ENCODE peak calls at places on chromosomes 6 and 20, in five cellular contexts. G is fibroblast of lung; C is naive thymus-derived CD4-positive, alpha-beta T cell; A is mammary epithelial cell; W is OCI-LY7. M is an unnamed sample.

GRCh38 chr20:61997891-61998290 is 67.8 kb downstream of the TAF4 start:
- DNase-seq in A (no peak), C (no peak), G (no peak), W (no peak), M (no peak)

GRCh38 chr20:31663838-31664695 is 26.4 kb downstream of the COX4I2 start:
- DNase-seq in W (no peak), A (no peak), C (no peak), G (no peak), M (no peak)

GRCh38 chr6:116522896-116523295 is 11.5 kb downstream of the CALHM5 start:
- DNase-seq in W (no peak), C (no peak), G (no peak), A (no peak), M (no peak)

GRCh38 chr20:2742934-2743559 is 50.5 kb downstream of the EBF4 start:
- DNase-seq in G (peak; percentile 46), A (peak; percentile 54), C (peak; percentile 80), W (peak; percentile 70), M (peak; percentile 52)

GRCh38 chr6:124535746-124536145 is 426.5 kb upstream of the RNF217 start:
- DNase-seq in G (peak; percentile 28), C (no peak), W (no peak), A (peak; percentile 51), M (no peak)

GRCh38 chr6:42142118-42142835 is at the start of gene C6orf132:
- DNase-seq in C (peak; percentile 11), G (peak; percentile 20), A (peak; percentile 74), W (no peak), M (no peak)

GRCh38 chr20:3239867-3240775 is 1.1 kb upstream of the SLC4A11 start:
- DNase-seq in W (no peak), A (peak; percentile 57), C (peak; percentile 17), G (peak; percentile 26), M (no peak)

GRCh38 chr6:153449279-153449678 is 318.2 kb upstream of the RGS17 start:
- DNase-seq in C (no peak), G (no peak), A (no peak), W (no peak), M (no peak)

GRCh38 chr6:56851541-56852248 is 103.2 kb upstream of the BEND6 start:
- DNase-seq in C (peak; percentile 24), A (peak; percentile 81), G (peak; percentile 91), W (peak; percentile 61), M (no peak)

GRCh38 chr6:168413856-168414255 is 27.1 kb upstream of the SMOC2 start:
- DNase-seq in G (no peak), W (no peak), A (no peak), C (no peak), M (no peak)

GRCh38 chr6:168411793-168412192 is 29.2 kb upstream of the SMOC2 start:
- DNase-seq in A (no peak), C (no peak), G (no peak), W (no peak), M (no peak)

GRCh38 chr6:168414696-168415095 is 26.3 kb upstream of the SMOC2 start:
- DNase-seq in C (no peak), W (no peak), A (no peak), G (no peak), M (no peak)

GRCh38 chr6:168412456-168412855 is 28.5 kb upstream of the SMOC2 start:
- DNase-seq in C (no peak), W (no peak), A (no peak), G (no peak), M (no peak)

GRCh38 chr6:168413018-168413720 is 27.8 kb upstream of the SMOC2 start:
- DNase-seq in G (no peak), A (no peak), W (no peak), C (no peak), M (no peak)
- H3K9me3 ChIP-seq in G (no peaks in the 10 kb centered on the region), A (peaks cover 37% of the 10 kb centered on the region), W (no peaks in the 10 kb centered on the region), C (no peaks in the 10 kb centered on the region), M (no peaks in the 10 kb centered on the region)

DNA sequence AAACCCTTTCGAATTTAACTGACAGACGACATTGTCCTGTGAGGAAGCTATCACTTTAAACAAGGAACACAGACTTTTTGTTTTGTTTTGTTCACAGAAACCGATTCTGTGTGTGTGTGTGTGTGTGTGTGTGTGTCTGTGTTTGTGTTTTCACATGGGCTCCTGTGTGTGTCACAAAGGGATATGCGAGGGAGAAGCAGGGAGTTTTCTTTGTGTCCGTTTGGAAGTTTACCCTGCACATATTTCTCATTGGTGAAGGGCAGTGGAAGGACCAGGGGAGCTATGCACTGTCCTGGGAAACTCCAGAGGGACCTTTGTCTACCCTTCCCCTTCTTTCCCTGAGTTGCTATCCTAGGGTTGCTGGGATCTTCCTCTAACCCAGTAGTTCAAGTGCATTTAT is 17.7 kb downstream of the POM121L2 start:
- DNase-seq in A (peak; percentile 33), C (no peak), G (no peak), W (no peak), M (no peak)
- H3K9me3 ChIP-seq in A (no peaks in the 10 kb centered on the region), C (peaks cover 56% of the 10 kb centered on the region), G (no peaks in the 10 kb centered on the region), W (no peaks in the 10 kb centered on the region), M (peaks cover 24% of the 10 kb centered on the region)

GRCh38 chr20:41600926-41601631 is 17.1 kb downstream of the CHD6 start:
- DNase-seq in G (no peak), W (no peak), A (no peak), C (no peak), M (no peak)

GRCh38 chr20:41594514-41595322 is 23.5 kb downstream of the CHD6 start:
- DNase-seq in C (no peak), W (no peak), G (no peak), A (no peak), M (no peak)

GRCh38 chr20:41599699-41600104 is 18.5 kb downstream of the CHD6 start:
- DNase-seq in G (no peak), W (peak; percentile 31), C (no peak), A (no peak), M (no peak)

GRCh38 chr20:41601742-41602141 is 16.4 kb downstream of the CHD6 start:
- DNase-seq in A (no peak), W (no peak), C (no peak), G (no peak), M (no peak)

DNA sequence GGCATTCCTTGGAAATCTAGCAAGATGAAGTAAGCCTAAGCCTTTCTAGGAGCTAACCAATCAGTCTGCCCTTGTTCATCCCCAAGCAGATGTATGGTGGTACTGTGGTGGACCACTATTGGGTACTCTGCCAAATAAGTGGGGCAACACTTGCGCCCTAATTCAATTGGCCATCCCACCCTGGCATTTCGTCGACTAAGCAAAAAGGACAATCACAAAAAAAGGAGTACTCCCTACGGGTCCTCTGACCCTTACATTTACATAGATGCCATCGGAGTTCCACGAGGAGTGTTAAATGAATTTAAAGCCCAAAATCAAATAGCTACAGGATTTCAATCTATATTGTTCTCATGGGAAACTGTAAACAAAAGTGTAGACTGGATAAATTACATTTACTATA is 19.5 kb downstream of the CHD6 start:
- DNase-seq in A (no peak), W (no peak), C (no peak), G (no peak), M (no peak)
- H3K9me3 ChIP-seq in A (peaks cover 28% of the 10 kb centered on the region), W (peaks cover 70% of the 10 kb centered on the region), C (peaks cover 75% of the 10 kb centered on the region), G (no peaks in the 10 kb centered on the region), M (peaks cover 13% of the 10 kb centered on the region)

GRCh38 chr20:29298759-29299613 is 1958.5 kb upstream of the DEFB115 start:
- DNase-seq in A (no peak), C (no peak), G (peak; percentile 16), W (no peak), M (no peak)
- H3K9me3 ChIP-seq in A (peaks cover 52% of the 10 kb centered on the region), C (peaks cover 33% of the 10 kb centered on the region), G (no peaks in the 10 kb centered on the region), W (no peaks in the 10 kb centered on the region), M (no peaks in the 10 kb centered on the region)

GRCh38 chr6:92942549-92942948 is 476.8 kb downstream of the EPHA7 start:
- DNase-seq in C (no peak), G (no peak), W (no peak), A (no peak), M (no peak)
- H3K9me3 ChIP-seq in C (no peaks in the 10 kb centered on the region), G (no peaks in the 10 kb centered on the region), W (no peaks in the 10 kb centered on the region), A (no peaks in the 10 kb centered on the region), M (no peaks in the 10 kb centered on the region)

GRCh38 chr6:1514078-1514477 is 95.6 kb upstream of the FOXC1 start:
- DNase-seq in A (no peak), W (no peak), C (no peak), G (no peak), M (no peak)

GRCh38 chr6:1513206-1513605 is 96.5 kb upstream of the FOXC1 start:
- DNase-seq in W (no peak), G (peak; percentile 46), C (no peak), A (no peak), M (no peak)

GRCh38 chr6:1509241-1509640 is 100.5 kb upstream of the FOXC1 start:
- DNase-seq in A (no peak), C (no peak), G (no peak), W (no peak), M (no peak)

GRCh38 chr6:1507251-1507650 is 102.5 kb upstream of the FOXC1 start:
- DNase-seq in C (no peak), G (no peak), A (no peak), W (no peak), M (no peak)

DNA sequence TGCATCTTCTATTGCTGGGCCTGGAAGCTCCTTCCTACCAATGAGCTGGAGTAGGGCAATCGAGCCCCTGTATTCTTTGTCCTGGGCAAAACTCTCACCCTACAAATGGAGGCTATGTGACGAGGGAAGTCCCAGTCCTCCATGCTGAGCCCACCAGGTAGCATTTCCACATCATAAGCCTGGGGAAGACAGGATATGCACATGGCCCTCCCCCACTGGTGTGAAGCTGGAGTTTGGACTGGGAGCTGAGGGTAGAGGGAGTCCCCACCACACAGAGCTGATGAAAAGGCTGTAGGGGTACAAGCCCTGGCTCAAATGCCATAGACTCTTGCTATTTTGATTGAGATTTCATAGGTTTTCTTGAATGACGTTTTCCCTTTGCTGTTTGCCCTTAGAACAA is 99.5 kb upstream of the FOXC1 start:
- DNase-seq in C (no peak), A (no peak), G (no peak), W (no peak), M (no peak)
- H3K9me3 ChIP-seq in C (no peaks in the 10 kb centered on the region), A (no peaks in the 10 kb centered on the region), G (no peaks in the 10 kb centered on the region), W (no peaks in the 10 kb centered on the region), M (no peaks in the 10 kb centered on the region)

DNA sequence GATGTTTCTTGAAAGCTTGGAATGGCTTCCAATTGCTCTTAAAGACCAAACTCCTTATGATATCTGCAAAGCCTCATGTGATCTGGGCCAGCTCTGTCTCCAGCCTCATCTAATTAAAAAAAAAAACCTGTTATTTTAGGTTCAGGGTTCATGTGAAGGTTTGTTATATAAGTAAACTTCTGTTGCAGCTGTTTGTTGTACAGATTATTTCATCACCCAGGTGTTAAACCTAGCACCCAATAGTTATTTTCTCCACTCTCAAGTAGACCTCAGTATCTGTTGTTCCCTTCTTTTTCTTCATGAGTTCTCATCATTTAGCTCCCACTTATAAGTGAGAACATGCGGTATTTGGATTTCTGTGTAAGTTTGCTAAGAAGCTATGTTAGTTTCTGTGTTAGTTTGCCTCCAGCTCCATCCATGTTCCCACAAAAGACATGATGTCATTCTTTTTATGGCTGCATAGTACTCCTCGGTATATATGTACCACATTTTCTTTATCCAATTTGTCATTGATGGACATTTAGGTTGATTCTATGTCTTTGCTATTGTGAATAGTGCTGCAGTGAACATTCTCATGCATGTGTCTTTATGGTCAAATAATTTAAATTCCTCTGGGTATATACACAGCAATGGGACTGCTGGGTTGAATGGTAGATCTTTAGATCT is 30.2 kb upstream of the TFB1M start:
- DNase-seq in G (no peak), W (no peak), A (no peak), C (no peak), M (no peak)
- H3K9me3 ChIP-seq in G (no peaks in the 10 kb centered on the region), W (peaks cover 30% of the 10 kb centered on the region), A (no peaks in the 10 kb centered on the region), C (no peaks in the 10 kb centered on the region), M (peaks cover 8% of the 10 kb centered on the region)

M was measured in T-helper 17 cell.